ENCODE peak calls at places on chromosome 4, in ten cellular contexts. One of them, this sample, is unnamed. For H3K4me1, the result is how much of the 10 kb centered on the place peaks cover.

GRCh38 chr4:13567125-13567524 is 22.8 kb upstream of the NKX3-2 start:
- DNase-seq in adipocyte: no peak
- DNase-seq in sigmoid colon: no peak
- DNase-seq in heart right ventricle: no peak
- DNase-seq in tibial nerve: no peak
- DNase-seq in CD4-positive, CD25-positive, alpha-beta regulatory T cell: no peak
- DNase-seq in cardiac muscle cell: no peak
- DNase-seq in GM23248: no peak
- DNase-seq in A673: no peak
- DNase-seq in neural progenitor cell: no peak
- DNase-seq in this sample: no peak

GRCh38 chr4:38621004-38621684 is 42.9 kb upstream of the KLF3 start:
- DNase-seq in adipocyte: peak
- DNase-seq in sigmoid colon: no peak
- DNase-seq in heart right ventricle: no peak
- DNase-seq in tibial nerve: no peak
- DNase-seq in CD4-positive, CD25-positive, alpha-beta regulatory T cell: no peak
- DNase-seq in cardiac muscle cell: peak
- DNase-seq in GM23248: peak
- DNase-seq in A673: peak
- DNase-seq in neural progenitor cell: no peak
- DNase-seq in this sample: no peak

GRCh38 chr4:141702472-141703182 is 66.2 kb downstream of the IL15 start:
- DNase-seq in adipocyte: no peak
- DNase-seq in sigmoid colon: no peak
- DNase-seq in heart right ventricle: no peak
- DNase-seq in tibial nerve: no peak
- DNase-seq in CD4-positive, CD25-positive, alpha-beta regulatory T cell: no peak
- DNase-seq in cardiac muscle cell: peak
- DNase-seq in GM23248: no peak
- DNase-seq in A673: peak
- DNase-seq in neural progenitor cell: no peak
- DNase-seq in this sample: no peak

GRCh38 chr4:186018261-186018660 is 50.7 kb upstream of the TLR3 start:
- DNase-seq in adipocyte: no peak
- DNase-seq in sigmoid colon: no peak
- DNase-seq in heart right ventricle: no peak
- DNase-seq in tibial nerve: no peak
- DNase-seq in CD4-positive, CD25-positive, alpha-beta regulatory T cell: no peak
- DNase-seq in cardiac muscle cell: no peak
- DNase-seq in GM23248: no peak
- DNase-seq in A673: no peak
- DNase-seq in neural progenitor cell: no peak
- DNase-seq in this sample: no peak

GRCh38 chr4:155392486-155393184 is 15.9 kb upstream of the MAP9 start:
- DNase-seq in adipocyte: peak
- DNase-seq in sigmoid colon: no peak
- DNase-seq in heart right ventricle: no peak
- DNase-seq in tibial nerve: no peak
- DNase-seq in CD4-positive, CD25-positive, alpha-beta regulatory T cell: no peak
- DNase-seq in cardiac muscle cell: peak
- DNase-seq in GM23248: peak
- DNase-seq in A673: peak
- DNase-seq in neural progenitor cell: no peak
- DNase-seq in this sample: no peak

GRCh38 chr4:3803946-3804345 is 37.8 kb downstream of the ADRA2C start:
- DNase-seq in adipocyte: no peak
- DNase-seq in sigmoid colon: no peak
- DNase-seq in heart right ventricle: no peak
- DNase-seq in tibial nerve: no peak
- DNase-seq in CD4-positive, CD25-positive, alpha-beta regulatory T cell: no peak
- DNase-seq in cardiac muscle cell: no peak
- DNase-seq in GM23248: no peak
- DNase-seq in A673: no peak
- DNase-seq in neural progenitor cell: no peak
- DNase-seq in this sample: no peak

GRCh38 chr4:54657556-54658313 is at the start of gene KIT:
- DNase-seq in adipocyte: peak
- DNase-seq in sigmoid colon: peak
- DNase-seq in heart right ventricle: peak
- DNase-seq in tibial nerve: no peak
- DNase-seq in CD4-positive, CD25-positive, alpha-beta regulatory T cell: no peak
- DNase-seq in cardiac muscle cell: peak
- DNase-seq in GM23248: peak
- DNase-seq in A673: peak
- DNase-seq in neural progenitor cell: peak
- DNase-seq in this sample: peak

GRCh38 chr4:89380980-89381379 is 73.4 kb upstream of the GPRIN3 start:
- DNase-seq in adipocyte: no peak
- DNase-seq in sigmoid colon: no peak
- DNase-seq in heart right ventricle: no peak
- DNase-seq in tibial nerve: no peak
- DNase-seq in CD4-positive, CD25-positive, alpha-beta regulatory T cell: no peak
- DNase-seq in cardiac muscle cell: no peak
- DNase-seq in GM23248: no peak
- DNase-seq in A673: no peak
- DNase-seq in neural progenitor cell: no peak
- DNase-seq in this sample: no peak

GRCh38 chr4:23423540-23423939 is 466.3 kb downstream of the PPARGC1A start:
- DNase-seq in adipocyte: no peak
- DNase-seq in sigmoid colon: no peak
- DNase-seq in heart right ventricle: no peak
- DNase-seq in tibial nerve: no peak
- DNase-seq in CD4-positive, CD25-positive, alpha-beta regulatory T cell: no peak
- DNase-seq in cardiac muscle cell: no peak
- DNase-seq in GM23248: no peak
- DNase-seq in A673: no peak
- DNase-seq in neural progenitor cell: no peak
- DNase-seq in this sample: no peak

GRCh38 chr4:1309261-1310010 is 19.7 kb downstream of the MAEA start:
- DNase-seq in adipocyte: peak
- DNase-seq in sigmoid colon: peak
- DNase-seq in heart right ventricle: peak
- DNase-seq in tibial nerve: peak
- DNase-seq in CD4-positive, CD25-positive, alpha-beta regulatory T cell: peak
- DNase-seq in cardiac muscle cell: peak
- DNase-seq in GM23248: peak
- DNase-seq in A673: peak
- DNase-seq in neural progenitor cell: peak
- DNase-seq in this sample: peak

GRCh38 chr4:152104846-152105462 is 344.1 kb upstream of the GATB start:
- DNase-seq in adipocyte: no peak
- DNase-seq in sigmoid colon: no peak
- DNase-seq in heart right ventricle: no peak
- DNase-seq in tibial nerve: no peak
- DNase-seq in CD4-positive, CD25-positive, alpha-beta regulatory T cell: no peak
- DNase-seq in cardiac muscle cell: no peak
- DNase-seq in GM23248: no peak
- DNase-seq in A673: no peak
- DNase-seq in neural progenitor cell: no peak
- DNase-seq in this sample: no peak
- H3K4me1 ChIP-seq in adipocyte: under half
- H3K4me1 ChIP-seq in sigmoid colon: under half
- H3K4me1 ChIP-seq in heart right ventricle: under half
- H3K4me1 ChIP-seq in tibial nerve: under half
- H3K4me1 ChIP-seq in CD4-positive, CD25-positive, alpha-beta regulatory T cell: half or more
- H3K4me1 ChIP-seq in cardiac muscle cell: under half
- H3K4me1 ChIP-seq in GM23248: under half
- H3K4me1 ChIP-seq in A673: under half
- H3K4me1 ChIP-seq in neural progenitor cell: under half
- H3K4me1 ChIP-seq in this sample: under half

DNA sequence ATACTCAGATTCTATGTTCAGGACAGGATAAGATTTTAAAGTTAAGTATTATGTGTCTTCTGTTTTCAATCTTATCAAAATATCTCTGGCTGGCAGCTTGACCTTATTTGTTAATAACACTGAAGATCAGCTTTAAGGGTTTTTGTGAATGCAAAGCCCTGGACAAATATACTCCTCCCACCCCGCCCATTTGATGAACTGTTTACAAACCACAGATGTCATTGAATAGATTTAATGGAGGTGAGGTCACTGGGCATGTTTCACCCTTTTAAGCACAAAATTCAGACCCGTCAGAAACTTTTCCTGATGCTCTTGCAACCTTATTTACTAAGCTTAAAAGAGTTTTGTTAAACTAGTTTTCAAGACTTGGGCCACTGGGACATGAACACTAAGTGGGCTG is 10.1 kb upstream of the CXCL8 start:
- DNase-seq in adipocyte: no peak
- DNase-seq in sigmoid colon: no peak
- DNase-seq in heart right ventricle: no peak
- DNase-seq in tibial nerve: no peak
- DNase-seq in CD4-positive, CD25-positive, alpha-beta regulatory T cell: no peak
- DNase-seq in cardiac muscle cell: no peak
- DNase-seq in GM23248: peak
- DNase-seq in A673: no peak
- DNase-seq in neural progenitor cell: no peak
- DNase-seq in this sample: no peak
- H3K4me1 ChIP-seq in adipocyte: half or more
- H3K4me1 ChIP-seq in sigmoid colon: under half
- H3K4me1 ChIP-seq in heart right ventricle: under half
- H3K4me1 ChIP-seq in tibial nerve: under half
- H3K4me1 ChIP-seq in CD4-positive, CD25-positive, alpha-beta regulatory T cell: under half
- H3K4me1 ChIP-seq in cardiac muscle cell: under half
- H3K4me1 ChIP-seq in GM23248: half or more
- H3K4me1 ChIP-seq in A673: under half
- H3K4me1 ChIP-seq in neural progenitor cell: under half
- H3K4me1 ChIP-seq in this sample: under half

GRCh38 chr4:4848540-4848939 is 10.9 kb upstream of the MSX1 start:
- DNase-seq in adipocyte: no peak
- DNase-seq in sigmoid colon: peak
- DNase-seq in heart right ventricle: no peak
- DNase-seq in tibial nerve: no peak
- DNase-seq in CD4-positive, CD25-positive, alpha-beta regulatory T cell: no peak
- DNase-seq in cardiac muscle cell: no peak
- DNase-seq in GM23248: no peak
- DNase-seq in A673: no peak
- DNase-seq in neural progenitor cell: no peak
- DNase-seq in this sample: peak
- H3K4me1 ChIP-seq in adipocyte: under half
- H3K4me1 ChIP-seq in sigmoid colon: under half
- H3K4me1 ChIP-seq in heart right ventricle: under half
- H3K4me1 ChIP-seq in tibial nerve: under half
- H3K4me1 ChIP-seq in CD4-positive, CD25-positive, alpha-beta regulatory T cell: under half
- H3K4me1 ChIP-seq in cardiac muscle cell: under half
- H3K4me1 ChIP-seq in GM23248: under half
- H3K4me1 ChIP-seq in A673: under half
- H3K4me1 ChIP-seq in neural progenitor cell: under half
- H3K4me1 ChIP-seq in this sample: under half

GRCh38 chr4:108126806-108127205 is 41.9 kb downstream of the LEF1 start:
- DNase-seq in adipocyte: no peak
- DNase-seq in sigmoid colon: no peak
- DNase-seq in heart right ventricle: no peak
- DNase-seq in tibial nerve: no peak
- DNase-seq in CD4-positive, CD25-positive, alpha-beta regulatory T cell: no peak
- DNase-seq in cardiac muscle cell: no peak
- DNase-seq in GM23248: no peak
- DNase-seq in A673: no peak
- DNase-seq in neural progenitor cell: no peak
- DNase-seq in this sample: no peak

GRCh38 chr4:108130955-108131354 is 37.8 kb downstream of the LEF1 start:
- DNase-seq in adipocyte: no peak
- DNase-seq in sigmoid colon: no peak
- DNase-seq in heart right ventricle: no peak
- DNase-seq in tibial nerve: no peak
- DNase-seq in CD4-positive, CD25-positive, alpha-beta regulatory T cell: no peak
- DNase-seq in cardiac muscle cell: no peak
- DNase-seq in GM23248: peak
- DNase-seq in A673: peak
- DNase-seq in neural progenitor cell: no peak
- DNase-seq in this sample: no peak

GRCh38 chr4:108129226-108129625 is 39.5 kb downstream of the LEF1 start:
- DNase-seq in adipocyte: peak
- DNase-seq in sigmoid colon: no peak
- DNase-seq in heart right ventricle: no peak
- DNase-seq in tibial nerve: no peak
- DNase-seq in CD4-positive, CD25-positive, alpha-beta regulatory T cell: no peak
- DNase-seq in cardiac muscle cell: no peak
- DNase-seq in GM23248: no peak
- DNase-seq in A673: no peak
- DNase-seq in neural progenitor cell: no peak
- DNase-seq in this sample: no peak
- H3K4me1 ChIP-seq in adipocyte: under half
- H3K4me1 ChIP-seq in sigmoid colon: under half
- H3K4me1 ChIP-seq in heart right ventricle: under half
- H3K4me1 ChIP-seq in tibial nerve: under half
- H3K4me1 ChIP-seq in CD4-positive, CD25-positive, alpha-beta regulatory T cell: half or more
- H3K4me1 ChIP-seq in cardiac muscle cell: under half
- H3K4me1 ChIP-seq in GM23248: under half
- H3K4me1 ChIP-seq in A673: under half
- H3K4me1 ChIP-seq in neural progenitor cell: under half
- H3K4me1 ChIP-seq in this sample: under half

This sample was measured in ascending aorta.